ENCODE peak calls at places on chromosome 20, in eight cellular contexts. One of them, this sample, is unnamed.

GRCh38 chr20:16428112-16428511 is 145.1 kb downstream of the KIF16B start:
- DNase-seq in GM23338: no peak
- DNase-seq in GM23248: no peak
- DNase-seq in HCT116: no peak
- DNase-seq in hepatocyte: no peak
- DNase-seq in MM.1S: no peak
- DNase-seq in neural progenitor cell: no peak
- DNase-seq in SK-N-SH: no peak
- DNase-seq in this sample: no peak

GRCh38 chr20:45878076-45878731 is 2.8 kb upstream of the ZSWIM1 start:
- DNase-seq in GM23338: no peak
- DNase-seq in GM23248: peak
- DNase-seq in HCT116: no peak
- DNase-seq in hepatocyte: no peak
- DNase-seq in MM.1S: no peak
- DNase-seq in neural progenitor cell: no peak
- DNase-seq in SK-N-SH: no peak
- DNase-seq in this sample: no peak

GRCh38 chr20:54100563-54100962 is 30.2 kb upstream of the BCAS1 start:
- DNase-seq in GM23338: no peak
- DNase-seq in GM23248: no peak
- DNase-seq in HCT116: no peak
- DNase-seq in hepatocyte: no peak
- DNase-seq in MM.1S: no peak
- DNase-seq in neural progenitor cell: no peak
- DNase-seq in SK-N-SH: no peak
- DNase-seq in this sample: no peak

GRCh38 chr20:61520761-61521460 is 268.9 kb downstream of the CDH4 start:
- DNase-seq in GM23338: no peak
- DNase-seq in GM23248: peak
- DNase-seq in HCT116: no peak
- DNase-seq in hepatocyte: no peak
- DNase-seq in MM.1S: no peak
- DNase-seq in neural progenitor cell: no peak
- DNase-seq in SK-N-SH: no peak
- DNase-seq in this sample: no peak

GRCh38 chr20:47181056-47181862 is 175.2 kb downstream of the ZMYND8 start:
- DNase-seq in GM23338: peak
- DNase-seq in GM23248: peak
- DNase-seq in HCT116: peak
- DNase-seq in hepatocyte: peak
- DNase-seq in MM.1S: peak
- DNase-seq in neural progenitor cell: peak
- DNase-seq in SK-N-SH: peak
- DNase-seq in this sample: peak

GRCh38 chr20:52361650-52362049 is 170.1 kb upstream of the ZFP64 start:
- DNase-seq in GM23338: no peak
- DNase-seq in GM23248: no peak
- DNase-seq in HCT116: no peak
- DNase-seq in hepatocyte: no peak
- DNase-seq in MM.1S: no peak
- DNase-seq in neural progenitor cell: no peak
- DNase-seq in SK-N-SH: no peak
- DNase-seq in this sample: no peak

GRCh38 chr20:36467076-36467999 is 74.0 kb upstream of the MYL9 start:
- DNase-seq in GM23338: no peak
- DNase-seq in GM23248: peak
- DNase-seq in HCT116: no peak
- DNase-seq in hepatocyte: peak
- DNase-seq in MM.1S: peak
- DNase-seq in neural progenitor cell: no peak
- DNase-seq in SK-N-SH: no peak
- DNase-seq in this sample: peak

GRCh38 chr20:62742979-62743776 is 34.5 kb downstream of the NTSR1 start:
- DNase-seq in GM23338: no peak
- DNase-seq in GM23248: no peak
- DNase-seq in HCT116: no peak
- DNase-seq in hepatocyte: no peak
- DNase-seq in MM.1S: no peak
- DNase-seq in neural progenitor cell: no peak
- DNase-seq in SK-N-SH: no peak
- DNase-seq in this sample: no peak

GRCh38 chr20:61960836-61961235 is 104.8 kb downstream of the TAF4 start:
- DNase-seq in GM23338: no peak
- DNase-seq in GM23248: no peak
- DNase-seq in HCT116: no peak
- DNase-seq in hepatocyte: no peak
- DNase-seq in MM.1S: no peak
- DNase-seq in neural progenitor cell: no peak
- DNase-seq in SK-N-SH: no peak
- DNase-seq in this sample: no peak

GRCh38 chr20:36543187-36544133 is 2.1 kb downstream of the MYL9 start:
- DNase-seq in GM23338: no peak
- DNase-seq in GM23248: peak
- DNase-seq in HCT116: no peak
- DNase-seq in hepatocyte: no peak
- DNase-seq in MM.1S: no peak
- DNase-seq in neural progenitor cell: no peak
- DNase-seq in SK-N-SH: no peak
- DNase-seq in this sample: no peak

GRCh38 chr20:56222201-56222600 is 26.3 kb upstream of the MC3R start:
- DNase-seq in GM23338: no peak
- DNase-seq in GM23248: peak
- DNase-seq in HCT116: no peak
- DNase-seq in hepatocyte: no peak
- DNase-seq in MM.1S: no peak
- DNase-seq in neural progenitor cell: no peak
- DNase-seq in SK-N-SH: no peak
- DNase-seq in this sample: peak

GRCh38 chr20:64056889-64057627 is 5.9 kb upstream of the TCEA2 start:
- DNase-seq in GM23338: peak
- DNase-seq in GM23248: no peak
- DNase-seq in HCT116: no peak
- DNase-seq in hepatocyte: no peak
- DNase-seq in MM.1S: no peak
- DNase-seq in neural progenitor cell: peak
- DNase-seq in SK-N-SH: no peak
- DNase-seq in this sample: no peak

GRCh38 chr20:61965606-61966491 is 99.8 kb downstream of the TAF4 start:
- DNase-seq in GM23338: peak
- DNase-seq in GM23248: no peak
- DNase-seq in HCT116: no peak
- DNase-seq in hepatocyte: no peak
- DNase-seq in MM.1S: no peak
- DNase-seq in neural progenitor cell: peak
- DNase-seq in SK-N-SH: peak
- DNase-seq in this sample: no peak

GRCh38 chr20:63072231-63072791 is 65.5 kb upstream of the BHLHE23 start:
- DNase-seq in GM23338: peak
- DNase-seq in GM23248: no peak
- DNase-seq in HCT116: no peak
- DNase-seq in hepatocyte: no peak
- DNase-seq in MM.1S: no peak
- DNase-seq in neural progenitor cell: no peak
- DNase-seq in SK-N-SH: no peak
- DNase-seq in this sample: no peak

GRCh38 chr20:46246527-46246926 is 61.8 kb downstream of the CDH22 start:
- DNase-seq in GM23338: peak
- DNase-seq in GM23248: no peak
- DNase-seq in HCT116: no peak
- DNase-seq in hepatocyte: no peak
- DNase-seq in MM.1S: no peak
- DNase-seq in neural progenitor cell: no peak
- DNase-seq in SK-N-SH: no peak
- DNase-seq in this sample: no peak

GRCh38 chr20:11403711-11404110 is 514.0 kb upstream of the BTBD3 start:
- DNase-seq in GM23338: no peak
- DNase-seq in GM23248: peak
- DNase-seq in HCT116: no peak
- DNase-seq in hepatocyte: no peak
- DNase-seq in MM.1S: no peak
- DNase-seq in neural progenitor cell: no peak
- DNase-seq in SK-N-SH: no peak
- DNase-seq in this sample: no peak

GRCh38 chr20:47876348-47877056 is 91.2 kb upstream of the SULF2 start:
- DNase-seq in GM23338: no peak
- DNase-seq in GM23248: no peak
- DNase-seq in HCT116: no peak
- DNase-seq in hepatocyte: no peak
- DNase-seq in MM.1S: no peak
- DNase-seq in neural progenitor cell: no peak
- DNase-seq in SK-N-SH: no peak
- DNase-seq in this sample: no peak

GRCh38 chr20:51311636-51312479 is 230.7 kb downstream of the NFATC2 start:
- DNase-seq in GM23338: peak
- DNase-seq in GM23248: no peak
- DNase-seq in HCT116: no peak
- DNase-seq in hepatocyte: peak
- DNase-seq in MM.1S: no peak
- DNase-seq in neural progenitor cell: no peak
- DNase-seq in SK-N-SH: no peak
- DNase-seq in this sample: peak

GRCh38 chr20:14441201-14441600 is 103.8 kb upstream of the FLRT3 start:
- DNase-seq in GM23338: no peak
- DNase-seq in GM23248: peak
- DNase-seq in HCT116: no peak
- DNase-seq in hepatocyte: no peak
- DNase-seq in MM.1S: no peak
- DNase-seq in neural progenitor cell: no peak
- DNase-seq in SK-N-SH: no peak
- DNase-seq in this sample: peak

GRCh38 chr20:53180928-53181362 is 208.8 kb downstream of the TSHZ2 start:
- DNase-seq in GM23338: no peak
- DNase-seq in GM23248: no peak
- DNase-seq in HCT116: no peak
- DNase-seq in hepatocyte: no peak
- DNase-seq in MM.1S: no peak
- DNase-seq in neural progenitor cell: no peak
- DNase-seq in SK-N-SH: no peak
- DNase-seq in this sample: no peak

DNA sequence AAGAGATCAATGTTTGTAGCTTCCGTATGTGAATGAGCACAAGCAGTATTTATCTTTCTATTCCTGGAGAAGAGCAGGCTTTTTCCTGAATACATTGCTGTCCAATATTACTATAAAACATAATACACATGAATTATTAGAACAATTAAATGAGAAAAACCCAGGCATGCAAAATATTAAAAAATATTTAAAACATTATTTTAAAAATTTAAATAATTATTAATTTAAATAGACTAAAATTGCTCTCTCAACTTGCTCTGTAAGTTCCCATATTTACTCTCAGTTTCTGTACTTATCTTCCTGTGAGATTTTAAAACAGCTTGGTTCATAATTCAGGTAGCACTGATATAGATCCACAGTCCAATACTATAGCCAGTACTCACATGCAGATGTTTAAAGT is 97.0 kb downstream of the PLCB1 start:
- DNase-seq in GM23338: no peak
- DNase-seq in GM23248: no peak
- DNase-seq in HCT116: no peak
- DNase-seq in hepatocyte: no peak
- DNase-seq in MM.1S: no peak
- DNase-seq in neural progenitor cell: no peak
- DNase-seq in SK-N-SH: no peak
- DNase-seq in this sample: no peak
- H3K27ac ChIP-seq in GM23338: no peak
- H3K27ac ChIP-seq in GM23248: no peak
- H3K27ac ChIP-seq in HCT116: no peak
- H3K27ac ChIP-seq in hepatocyte: no peak
- H3K27ac ChIP-seq in MM.1S: no peak
- H3K27ac ChIP-seq in neural progenitor cell: no peak
- H3K27ac ChIP-seq in SK-N-SH: no peak
- H3K27ac ChIP-seq in this sample: no peak

GRCh38 chr20:60054716-60055371 is 96.6 kb downstream of the CDH26 start:
- DNase-seq in GM23338: no peak
- DNase-seq in GM23248: no peak
- DNase-seq in HCT116: no peak
- DNase-seq in hepatocyte: no peak
- DNase-seq in MM.1S: no peak
- DNase-seq in neural progenitor cell: no peak
- DNase-seq in SK-N-SH: no peak
- DNase-seq in this sample: no peak
- H3K4me2 ChIP-seq in GM23338: no peak
- H3K4me2 ChIP-seq in GM23248: no peak
- H3K4me2 ChIP-seq in HCT116: no peak
- H3K4me2 ChIP-seq in hepatocyte: no peak
- H3K4me2 ChIP-seq in MM.1S: no peak
- H3K4me2 ChIP-seq in neural progenitor cell: no peak
- H3K4me2 ChIP-seq in SK-N-SH: no peak
- H3K4me2 ChIP-seq in this sample: no peak

DNA sequence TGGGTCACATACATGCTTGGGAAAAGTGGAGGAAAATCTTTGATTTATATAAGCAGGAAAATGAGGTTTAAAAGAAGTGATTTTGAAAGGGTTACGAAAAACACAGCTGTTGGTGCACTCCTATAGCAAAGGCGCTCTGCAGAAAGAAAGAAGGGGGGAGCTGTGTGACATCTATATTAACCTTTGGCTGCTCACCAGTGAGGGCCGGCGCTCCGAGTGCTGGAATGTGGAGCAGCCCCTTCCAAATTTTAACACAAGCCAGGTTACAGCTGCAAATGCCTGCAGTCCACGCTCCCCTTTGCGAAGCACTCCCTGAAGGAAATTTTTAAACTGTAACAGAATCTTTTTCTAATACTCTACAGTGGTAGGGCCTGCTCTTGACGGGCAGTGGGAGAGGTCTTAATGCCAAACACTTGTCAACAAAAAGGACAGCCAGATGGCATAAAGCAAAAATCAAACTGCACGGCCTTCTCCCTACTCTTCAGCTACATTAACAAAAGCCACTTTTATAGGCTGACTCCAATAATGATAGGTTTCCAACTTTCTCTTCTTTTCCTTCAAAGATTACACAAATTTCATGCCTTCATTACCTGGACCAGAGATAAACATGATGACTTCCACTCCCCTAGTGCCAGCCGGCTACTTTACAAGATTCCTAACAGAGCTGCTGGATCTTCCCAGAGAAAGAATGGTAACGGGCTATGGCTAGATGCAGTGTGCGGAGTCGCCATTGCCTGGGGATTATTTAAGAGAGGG is 4.8 kb downstream of the BMP7 start:
- DNase-seq in GM23338: peak
- DNase-seq in GM23248: no peak
- DNase-seq in HCT116: no peak
- DNase-seq in hepatocyte: no peak
- DNase-seq in MM.1S: no peak
- DNase-seq in neural progenitor cell: peak
- DNase-seq in SK-N-SH: no peak
- DNase-seq in this sample: no peak
- TF ChIP-seq EZH2phosphoT487 in GM23338: no peak
- TF ChIP-seq EZH2phosphoT487 in GM23248: no peak
- TF ChIP-seq EZH2phosphoT487 in HCT116: no peak
- TF ChIP-seq EZH2phosphoT487 in hepatocyte: no peak
- TF ChIP-seq EZH2phosphoT487 in MM.1S: no peak
- TF ChIP-seq EZH2phosphoT487 in neural progenitor cell: no peak
- TF ChIP-seq EZH2phosphoT487 in SK-N-SH: no peak
- TF ChIP-seq EZH2phosphoT487 in this sample: no peak

DNA sequence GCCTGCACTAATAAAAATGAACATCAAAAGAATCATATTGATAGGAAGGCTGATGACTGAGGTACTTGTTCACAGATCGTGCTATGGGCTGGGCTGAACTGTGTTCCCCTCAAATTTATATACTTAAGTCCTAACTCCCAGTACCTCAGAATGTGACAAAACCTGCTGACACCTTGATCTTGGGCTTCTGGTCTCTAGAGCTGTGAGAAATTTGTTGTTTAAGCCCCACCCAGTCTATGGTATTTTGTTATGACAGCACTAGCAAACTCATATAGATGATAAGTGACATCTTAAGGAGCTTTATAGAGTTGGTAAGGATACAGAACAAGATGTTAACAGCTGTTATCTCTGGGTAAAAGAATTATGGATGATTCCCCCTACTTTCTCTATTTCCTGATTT is 13.8 kb downstream of the UBE2V1 start:
- DNase-seq in GM23338: no peak
- DNase-seq in GM23248: no peak
- DNase-seq in HCT116: no peak
- DNase-seq in hepatocyte: no peak
- DNase-seq in MM.1S: no peak
- DNase-seq in neural progenitor cell: no peak
- DNase-seq in SK-N-SH: no peak
- DNase-seq in this sample: no peak
- H3K27ac ChIP-seq in GM23338: peak
- H3K27ac ChIP-seq in GM23248: no peak
- H3K27ac ChIP-seq in HCT116: no peak
- H3K27ac ChIP-seq in hepatocyte: peak
- H3K27ac ChIP-seq in MM.1S: no peak
- H3K27ac ChIP-seq in neural progenitor cell: no peak
- H3K27ac ChIP-seq in SK-N-SH: no peak
- H3K27ac ChIP-seq in this sample: no peak